ENCODE peak calls at places on chromosomes 4 and X, in nine cellular contexts. X is NCI-H510A treated with DMSO at 0.1 percent for 48 hours; V is choroid plexus epithelial cell; Y is activated naive CD4-positive, alpha-beta T cell treated with Interleukin-2 at 50 U/mL for 16 hours; S is erythroblast; T is DMS153; E is activated CD8-positive, alpha-beta memory T cell treated with anti-CD3 and anti-CD28 coated beads for 4 hours; I is NCI-H1092; H is NCI-H345. Q is an unnamed sample.

GRCh38 chrX:19867938-19868337 is 19.5 kb downstream of the SH3KBP1 start:
- DNase-seq in S (no peak), I (no peak), X (no peak), Y (no peak), E (no peak), H (no peak), T (no peak), V (no peak), Q (no peak)

GRCh38 chr4:56078866-56079265 is 130.1 kb downstream of the CEP135 start:
- DNase-seq in V (peak), H (no peak), I (no peak), T (no peak), S (no peak), Y (no peak), E (no peak), X (no peak), Q (peak)

GRCh38 chrX:115582871-115583729 is 22.1 kb downstream of the PLS3 start:
- DNase-seq in H (no peak), S (no peak), Y (no peak), T (no peak), I (no peak), E (no peak), X (no peak), V (peak), Q (no peak)

GRCh38 chrX:150507251-150507856 is 61.1 kb upstream of the MTM1 start:
- DNase-seq in H (no peak), Y (no peak), I (no peak), E (no peak), S (no peak), X (no peak), T (no peak), V (peak), Q (peak)

GRCh38 chrX:43008356-43008755 is 230.4 kb upstream of the PPP1R2C start:
- DNase-seq in T (no peak), E (no peak), H (no peak), I (no peak), X (no peak), Y (no peak), S (no peak), V (no peak), Q (no peak)

GRCh38 chr4:136369073-136369472 is 1163.2 kb downstream of the PCDH18 start:
- DNase-seq in E (no peak), S (no peak), Y (no peak), H (no peak), X (no peak), I (no peak), T (no peak), V (peak), Q (peak)

GRCh38 chrX:8845060-8845459 is 43.9 kb upstream of the FAM9A start:
- DNase-seq in X (no peak), S (no peak), Y (no peak), E (no peak), I (no peak), H (no peak), V (peak), T (no peak), Q (peak)

GRCh38 chr4:48067536-48067935 is 51.0 kb downstream of the NIPAL1 start:
- DNase-seq in T (no peak), S (no peak), Y (no peak), I (no peak), V (no peak), E (no peak), X (no peak), H (no peak), Q (no peak)

GRCh38 chr4:4851081-4851480 is 8.4 kb upstream of the MSX1 start:
- DNase-seq in S (no peak), X (no peak), E (no peak), I (no peak), T (no peak), H (no peak), V (no peak), Y (no peak), Q (no peak)